ENCODE peak calls at places on chromosome 16, in eight cellular contexts. N is AG09309, J is HFFc6, T is HFF-Myc, Z is RWPE2, F is mammary epithelial cell, C is body of pancreas, V is endothelial cell of umbilical vein. X is an unnamed sample.

GRCh38 chr16:11316331-11317015 is 28.8 kb upstream of the RMI2 start:
- DNase-seq in N (no peak), J (no peak), T (no peak), Z (no peak), F (no peak), C (no peak), V (no peak), X (no peak)

GRCh38 chr16:3180445-3180878 is 7.5 kb upstream of the OR1F1 start:
- DNase-seq in N (no peak), J (peak), T (no peak), Z (no peak), F (peak), C (no peak), V (no peak), X (no peak)

GRCh38 chr16:17635183-17635582 is 164.4 kb upstream of the XYLT1 start:
- DNase-seq in N (no peak), J (no peak), T (no peak), Z (no peak), F (no peak), C (no peak), V (no peak), X (no peak)

GRCh38 chr16:47056704-47057630 is 83.5 kb upstream of the DNAJA2 start:
- DNase-seq in N (no peak), J (no peak), T (no peak), Z (peak), F (no peak), C (no peak), V (no peak), X (no peak)

GRCh38 chr16:11291021-11291716 is 10.0 kb upstream of the PRM1 start:
- DNase-seq in N (no peak), J (no peak), T (no peak), Z (no peak), F (no peak), C (no peak), V (no peak), X (no peak)

GRCh38 chr16:49757744-49758069 is 98.2 kb downstream of the ZNF423 start:
- DNase-seq in N (no peak), J (no peak), T (no peak), Z (no peak), F (no peak), C (no peak), V (no peak), X (no peak)

GRCh38 chr16:86391987-86392386 is 118.3 kb upstream of the FOXF1 start:
- DNase-seq in N (no peak), J (peak), T (no peak), Z (no peak), F (peak), C (no peak), V (peak), X (no peak)

GRCh38 chr16:11302977-11303376 is 21.8 kb upstream of the PRM1 start:
- DNase-seq in N (no peak), J (no peak), T (no peak), Z (no peak), F (peak), C (no peak), V (no peak), X (no peak)

GRCh38 chr16:11224894-11225676 is 30.9 kb downstream of the SOCS1 start:
- DNase-seq in N (no peak), J (no peak), T (no peak), Z (no peak), F (peak), C (no peak), V (no peak), X (no peak)

GRCh38 chr16:14151256-14152030 is 80.3 kb downstream of the MRTFB start:
- DNase-seq in N (no peak), J (no peak), T (no peak), Z (no peak), F (no peak), C (no peak), V (no peak), X (no peak)

GRCh38 chr16:84652565-84652964 is 4.3 kb downstream of the KLHL36 start:
- DNase-seq in N (no peak), J (no peak), T (no peak), Z (no peak), F (no peak), C (no peak), V (no peak), X (no peak)

GRCh38 chr16:71807905-71808592 is 585 bp downstream of the AP1G1 start:
- DNase-seq in N (no peak), J (no peak), T (no peak), Z (no peak), F (peak), C (peak), V (peak), X (no peak)

DNA sequence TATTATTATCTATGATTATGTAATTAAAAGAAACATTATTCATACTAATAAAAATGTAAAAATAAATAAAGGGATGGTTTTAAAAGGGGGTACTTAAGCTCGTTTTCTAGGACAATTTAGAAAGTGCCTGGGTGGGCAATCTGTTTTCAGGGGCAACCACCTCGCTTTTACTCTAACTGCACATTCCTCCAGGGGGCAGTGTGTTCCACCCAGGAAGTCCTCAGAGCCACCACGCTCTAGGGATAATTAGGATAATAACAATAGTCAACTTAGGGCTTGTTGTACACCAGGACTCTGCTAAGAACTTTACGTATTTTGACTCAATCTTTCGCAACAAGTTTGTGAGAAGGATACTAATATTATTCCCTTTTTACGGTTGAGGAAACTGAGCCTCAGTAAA is 396.7 kb upstream of the MAF start:
- DNase-seq in N (no peak), J (peak), T (no peak), Z (no peak), F (no peak), C (no peak), V (peak), X (no peak)
- TF ChIP-seq CTCF in N (peak), J (peak), T (peak), Z (peak), F (peak), C (peak), V (peak), X (peak)

GRCh38 chr16:30659507-30660423 is 1.5 kb downstream of the FBRS start:
- DNase-seq in N (no peak), J (no peak), T (no peak), Z (no peak), F (peak), C (peak), V (peak), X (no peak)
- TF ChIP-seq CTCF in N (no peak), J (peak), T (no peak), Z (peak), F (peak), C (no peak), V (peak), X (peak)

GRCh38 chr16:62404857-62405611 is 368.8 kb upstream of the CDH8 start:
- DNase-seq in N (no peak), J (no peak), T (no peak), Z (no peak), F (no peak), C (no peak), V (no peak), X (no peak)

GRCh38 chr16:62406387-62406786 is 370.1 kb upstream of the CDH8 start:
- DNase-seq in N (no peak), J (no peak), T (no peak), Z (no peak), F (no peak), C (no peak), V (no peak), X (no peak)

GRCh38 chr16:62408760-62409159 is 372.5 kb upstream of the CDH8 start:
- DNase-seq in N (no peak), J (no peak), T (no peak), Z (no peak), F (no peak), C (no peak), V (no peak), X (no peak)
- TF ChIP-seq CTCF in N (no peak), J (no peak), T (no peak), Z (no peak), F (no peak), C (no peak), V (no peak), X (no peak)

DNA sequence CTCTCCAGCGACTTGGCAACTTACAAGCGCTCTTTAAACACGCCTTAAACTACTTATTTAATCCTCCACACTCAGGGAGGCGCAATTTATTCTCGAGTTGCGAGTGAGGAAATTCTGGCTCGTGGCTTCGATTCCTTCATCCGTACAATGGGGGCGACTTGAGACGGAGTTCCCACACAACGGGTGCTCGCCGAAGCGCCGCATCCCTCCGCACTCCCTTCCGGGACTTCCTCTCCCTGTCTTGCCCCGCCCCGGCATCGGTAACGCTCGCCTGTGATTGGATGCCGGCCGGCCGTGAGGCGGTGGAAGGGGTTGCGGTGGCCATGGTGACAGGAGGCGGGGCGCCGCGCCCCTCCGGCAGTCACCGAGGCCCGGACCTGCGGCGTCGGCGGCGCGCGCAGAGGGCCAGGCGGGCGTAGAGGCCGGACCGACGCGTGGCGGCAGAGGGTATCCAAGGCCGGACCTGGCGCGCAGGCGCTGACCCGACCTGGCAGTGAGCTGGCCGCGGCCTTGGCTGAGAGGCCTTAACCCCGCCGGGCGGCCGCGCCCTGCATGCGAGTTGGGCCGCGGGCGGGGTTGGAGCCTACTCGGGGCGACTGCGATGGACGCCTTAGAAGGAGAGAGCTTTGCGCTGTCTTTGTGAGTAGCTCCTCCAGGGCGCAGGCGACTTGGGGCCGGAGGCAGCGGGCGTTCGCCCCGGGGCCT is at the start of gene ARL2BP:
- DNase-seq in N (peak), J (peak), T (peak), Z (peak), F (peak), C (peak), V (peak), X (peak)
- TF ChIP-seq CTCF in N (no peak), J (peak), T (no peak), Z (peak), F (peak), C (no peak), V (peak), X (peak)

GRCh38 chr16:89001117-89002027 is 24.4 kb upstream of the CBFA2T3 start:
- DNase-seq in N (no peak), J (no peak), T (no peak), Z (no peak), F (no peak), C (no peak), V (no peak), X (no peak)
- TF ChIP-seq CTCF in N (no peak), J (no peak), T (no peak), Z (no peak), F (no peak), C (no peak), V (no peak), X (no peak)

DNA sequence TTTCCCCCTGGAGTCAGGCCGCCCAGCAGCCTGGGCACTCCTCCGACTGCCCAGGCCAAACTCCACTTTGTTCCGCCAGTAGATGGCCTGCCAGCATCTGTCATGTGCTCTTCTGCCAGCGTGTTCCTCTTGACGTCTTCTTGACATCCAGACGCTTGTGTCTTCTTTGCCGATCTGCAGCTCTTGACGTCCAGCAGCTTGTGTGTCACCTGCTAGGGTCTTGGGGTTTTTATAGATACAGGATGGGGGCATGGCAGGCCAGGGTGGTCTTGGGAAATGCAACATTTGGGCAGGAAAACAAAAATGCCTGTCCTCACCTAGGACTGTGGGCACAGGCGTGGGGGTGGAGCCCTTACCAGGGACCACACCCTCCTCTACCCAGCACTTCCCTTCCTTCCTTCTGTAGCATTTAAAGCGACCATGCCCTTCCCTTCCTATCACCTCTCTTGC is 88.7 kb downstream of the BMERB1 start:
- DNase-seq in N (no peak), J (no peak), T (no peak), Z (no peak), F (no peak), C (no peak), V (no peak), X (no peak)
- TF ChIP-seq CTCF in N (no peak), J (no peak), T (no peak), Z (peak), F (no peak), C (no peak), V (no peak), X (no peak)

GRCh38 chr16:67561824-67562525 is 351 bp upstream of the CTCF start:
- DNase-seq in N (peak), J (peak), T (peak), Z (peak), F (peak), C (peak), V (peak), X (peak)
- TF ChIP-seq CTCF in N (no peak), J (no peak), T (no peak), Z (no peak), F (no peak), C (no peak), V (no peak), X (no peak)

DNA sequence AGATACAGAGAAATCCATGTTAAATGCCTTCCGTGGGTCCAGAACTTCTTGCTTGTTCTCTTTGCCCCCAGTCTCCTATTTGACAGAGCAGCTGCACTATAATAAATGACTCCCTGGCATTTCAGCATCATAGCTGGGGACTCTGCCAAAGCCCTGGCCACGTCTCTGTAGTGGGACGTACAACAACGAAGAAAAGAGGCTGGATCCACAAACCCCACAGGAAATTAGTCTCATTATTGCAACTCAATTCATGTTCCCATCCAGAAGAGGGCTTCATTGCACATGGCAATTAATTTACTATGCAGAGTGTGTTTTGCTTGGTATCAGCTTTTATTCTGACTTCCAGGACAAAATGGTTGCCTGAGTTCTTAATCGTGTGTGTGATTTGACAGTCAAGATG is 121.3 kb downstream of the CDH13 start:
- DNase-seq in N (peak), J (peak), T (no peak), Z (no peak), F (peak), C (peak), V (peak), X (peak)
- TF ChIP-seq CTCF in N (peak), J (peak), T (no peak), Z (peak), F (peak), C (no peak), V (peak), X (peak)

GRCh38 chr16:54816471-54816870 is 114.2 kb upstream of the IRX5 start:
- DNase-seq in N (no peak), J (no peak), T (no peak), Z (no peak), F (no peak), C (no peak), V (no peak), X (no peak)

GRCh38 chr16:54817940-54818574 is 112.6 kb upstream of the IRX5 start:
- DNase-seq in N (no peak), J (no peak), T (no peak), Z (no peak), F (no peak), C (no peak), V (no peak), X (no peak)

GRCh38 chr16:54813778-54814177 is 116.9 kb upstream of the IRX5 start:
- DNase-seq in N (no peak), J (no peak), T (no peak), Z (no peak), F (no peak), C (no peak), V (no peak), X (no peak)

GRCh38 chr16:54815177-54815576 is 115.5 kb upstream of the IRX5 start:
- DNase-seq in N (no peak), J (no peak), T (no peak), Z (no peak), F (no peak), C (no peak), V (no peak), X (no peak)

DNA sequence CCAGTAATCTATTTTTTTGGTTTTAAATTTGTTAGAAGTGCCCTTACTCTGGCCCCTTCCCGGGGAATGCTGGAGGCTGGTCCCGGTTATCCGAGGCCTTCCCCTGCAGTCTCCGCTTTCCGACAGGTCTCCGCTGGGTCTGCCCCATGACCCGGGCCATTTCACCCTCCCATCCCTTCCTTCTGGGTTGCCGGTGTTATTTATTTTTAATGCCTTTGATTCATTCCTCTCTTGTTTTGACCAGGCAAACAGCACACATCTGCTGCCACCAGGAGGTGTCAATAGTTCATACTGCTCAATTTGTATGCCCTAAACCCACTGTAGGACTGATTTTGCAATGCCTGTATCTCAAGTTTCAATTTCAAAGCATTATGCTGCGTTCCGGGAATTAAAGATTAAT is 113.2 kb upstream of the IRX5 start:
- DNase-seq in N (peak), J (peak), T (no peak), Z (no peak), F (peak), C (no peak), V (no peak), X (no peak)
- TF ChIP-seq CTCF in N (peak), J (peak), T (peak), Z (peak), F (peak), C (no peak), V (no peak), X (peak)

DNA sequence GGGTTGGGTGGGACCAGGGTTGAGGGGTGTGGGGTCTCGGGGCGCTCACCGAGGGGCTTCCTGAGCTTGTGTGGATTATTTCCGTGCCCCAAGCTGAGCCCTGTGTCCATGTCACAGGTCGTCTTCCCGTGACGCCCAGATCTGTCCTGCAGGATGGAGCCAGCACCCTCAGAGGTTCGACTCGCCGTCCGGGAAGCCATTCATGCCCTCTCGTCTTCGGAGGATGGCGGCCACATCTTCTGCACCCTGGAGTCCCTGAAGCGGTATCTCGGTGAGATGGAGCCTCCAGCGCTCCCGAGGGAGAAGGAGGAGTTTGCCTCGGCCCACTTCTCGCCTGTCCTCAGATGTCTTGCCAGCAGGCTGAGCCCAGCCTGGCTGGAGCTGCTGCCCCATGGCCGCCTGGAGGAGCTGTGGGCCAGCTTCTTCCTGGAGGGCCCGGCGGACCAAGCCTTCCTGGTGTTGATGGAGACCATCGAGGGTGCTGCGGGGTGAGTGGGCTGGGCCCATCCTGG is 1.0 kb downstream of the TELO2 start:
- DNase-seq in N (peak), J (peak), T (peak), Z (peak), F (peak), C (no peak), V (peak), X (peak)
- TF ChIP-seq CTCF in N (peak), J (peak), T (peak), Z (peak), F (peak), C (no peak), V (peak), X (peak)